ENCODE peak calls at places on chromosomes 12 and 14, in seven cellular contexts. One of them, this sample, is unnamed.

GRCh38 chr14:23530360-23531055 is 21.1 kb downstream of the ZFHX2 start:
- DNase-seq in ovary: no peak
- DNase-seq in adrenal gland: no peak
- DNase-seq in K562: no peak
- DNase-seq in Peyer's patch: no peak
- DNase-seq in IMR-90: no peak
- DNase-seq in A549: no peak
- DNase-seq in this sample: no peak

GRCh38 chr12:89451876-89452275 is 72.7 kb downstream of the GALNT4 start:
- DNase-seq in ovary: peak; percentile 39
- DNase-seq in adrenal gland: peak; percentile 23
- DNase-seq in K562: no peak
- DNase-seq in Peyer's patch: no peak
- DNase-seq in IMR-90: peak; percentile 87
- DNase-seq in A549: no peak
- DNase-seq in this sample: no peak

GRCh38 chr14:38225946-38226345 is 18.2 kb downstream of the SSTR1 start:
- DNase-seq in ovary: no peak
- DNase-seq in adrenal gland: no peak
- DNase-seq in K562: no peak
- DNase-seq in Peyer's patch: no peak
- DNase-seq in IMR-90: no peak
- DNase-seq in A549: no peak
- DNase-seq in this sample: no peak

GRCh38 chr12:118544569-118544968 is 168.2 kb downstream of the SUDS3 start:
- DNase-seq in ovary: no peak
- DNase-seq in adrenal gland: peak; percentile 13
- DNase-seq in K562: no peak
- DNase-seq in Peyer's patch: no peak
- DNase-seq in IMR-90: peak; percentile 11
- DNase-seq in A549: peak; percentile 27
- DNase-seq in this sample: no peak

GRCh38 chr12:10409387-10409786 is at the start of gene KLRC4:
- DNase-seq in ovary: no peak
- DNase-seq in adrenal gland: no peak
- DNase-seq in K562: no peak
- DNase-seq in Peyer's patch: no peak
- DNase-seq in IMR-90: peak; percentile 16
- DNase-seq in A549: no peak
- DNase-seq in this sample: no peak

GRCh38 chr12:28415755-28416154 is 225.5 kb downstream of the CCDC91 start:
- DNase-seq in ovary: no peak
- DNase-seq in adrenal gland: peak; percentile 5
- DNase-seq in K562: no peak
- DNase-seq in Peyer's patch: no peak
- DNase-seq in IMR-90: peak; percentile 85
- DNase-seq in A549: peak; percentile 2
- DNase-seq in this sample: no peak

GRCh38 chr12:69866698-69867097 is 41.7 kb downstream of the MYRFL start:
- DNase-seq in ovary: no peak
- DNase-seq in adrenal gland: no peak
- DNase-seq in K562: no peak
- DNase-seq in Peyer's patch: no peak
- DNase-seq in IMR-90: no peak
- DNase-seq in A549: no peak
- DNase-seq in this sample: no peak

GRCh38 chr12:91180577-91180976 is 2.0 kb downstream of the DCN start:
- DNase-seq in ovary: no peak
- DNase-seq in adrenal gland: no peak
- DNase-seq in K562: no peak
- DNase-seq in Peyer's patch: no peak
- DNase-seq in IMR-90: peak; percentile 78
- DNase-seq in A549: no peak
- DNase-seq in this sample: no peak

GRCh38 chr12:45849289-45849688 is 119.8 kb downstream of the ARID2 start:
- DNase-seq in ovary: no peak
- DNase-seq in adrenal gland: no peak
- DNase-seq in K562: no peak
- DNase-seq in Peyer's patch: no peak
- DNase-seq in IMR-90: peak; percentile 31
- DNase-seq in A549: no peak
- DNase-seq in this sample: no peak

GRCh38 chr12:66960704-66961690 is 282.1 kb upstream of the GRIP1 start:
- DNase-seq in ovary: no peak
- DNase-seq in adrenal gland: no peak
- DNase-seq in K562: no peak
- DNase-seq in Peyer's patch: no peak
- DNase-seq in IMR-90: no peak
- DNase-seq in A549: no peak
- DNase-seq in this sample: no peak

GRCh38 chr12:112851024-112851777 is 55.6 kb upstream of the OAS1 start:
- DNase-seq in ovary: no peak
- DNase-seq in adrenal gland: no peak
- DNase-seq in K562: no peak
- DNase-seq in Peyer's patch: no peak
- DNase-seq in IMR-90: no peak
- DNase-seq in A549: no peak
- DNase-seq in this sample: no peak

GRCh38 chr12:98733667-98734350 is 88.7 kb downstream of the APAF1 start:
- DNase-seq in ovary: no peak
- DNase-seq in adrenal gland: no peak
- DNase-seq in K562: no peak
- DNase-seq in Peyer's patch: no peak
- DNase-seq in IMR-90: peak; percentile 44
- DNase-seq in A549: no peak
- DNase-seq in this sample: no peak

GRCh38 chr12:52063986-52064649 is 5.7 kb upstream of the ATG101 start:
- DNase-seq in ovary: peak; percentile 84
- DNase-seq in adrenal gland: peak; percentile 94
- DNase-seq in K562: no peak
- DNase-seq in Peyer's patch: no peak
- DNase-seq in IMR-90: peak; percentile 97
- DNase-seq in A549: peak; percentile 70
- DNase-seq in this sample: no peak

GRCh38 chr12:108854055-108854452 is 3.3 kb downstream of the SSH1 start:
- DNase-seq in ovary: peak; percentile 64
- DNase-seq in adrenal gland: peak; percentile 78
- DNase-seq in K562: no peak
- DNase-seq in Peyer's patch: no peak
- DNase-seq in IMR-90: peak; percentile 95
- DNase-seq in A549: peak; percentile 82
- DNase-seq in this sample: no peak

GRCh38 chr14:58395815-58396626 is at the start of gene TOMM20L:
- DNase-seq in ovary: peak; percentile 71
- DNase-seq in adrenal gland: peak; percentile 71
- DNase-seq in K562: peak; percentile 59
- DNase-seq in Peyer's patch: peak; percentile 88
- DNase-seq in IMR-90: peak; percentile 48
- DNase-seq in A549: peak; percentile 69
- DNase-seq in this sample: peak; percentile 94
- TF ChIP-seq POLR2A in ovary: no peak
- TF ChIP-seq POLR2A in adrenal gland: peak; percentile 23
- TF ChIP-seq POLR2A in K562: no peak
- TF ChIP-seq POLR2A in Peyer's patch: peak; percentile 19
- TF ChIP-seq POLR2A in IMR-90: no peak
- TF ChIP-seq POLR2A in A549: peak; percentile 17
- TF ChIP-seq POLR2A in this sample: no peak

GRCh38 chr12:12561305-12562015 is 1.2 kb downstream of the DUSP16 start:
- DNase-seq in ovary: peak; percentile 73
- DNase-seq in adrenal gland: peak; percentile 77
- DNase-seq in K562: no peak
- DNase-seq in Peyer's patch: peak; percentile 83
- DNase-seq in IMR-90: peak; percentile 46
- DNase-seq in A549: peak; percentile 64
- DNase-seq in this sample: peak; percentile 91

GRCh38 chr12:12563529-12563928 is 866 bp upstream of the DUSP16 start:
- DNase-seq in ovary: peak; percentile 37
- DNase-seq in adrenal gland: peak; percentile 50
- DNase-seq in K562: no peak
- DNase-seq in Peyer's patch: no peak
- DNase-seq in IMR-90: peak; percentile 32
- DNase-seq in A549: no peak
- DNase-seq in this sample: no peak

GRCh38 chr12:12562016-12562483 is 613 bp downstream of the DUSP16 start:
- DNase-seq in ovary: peak; percentile 52
- DNase-seq in adrenal gland: peak; percentile 48
- DNase-seq in K562: peak; percentile 59
- DNase-seq in Peyer's patch: no peak
- DNase-seq in IMR-90: peak; percentile 18
- DNase-seq in A549: peak; percentile 33
- DNase-seq in this sample: no peak

GRCh38 chr12:12560587-12561304 is 1.9 kb downstream of the DUSP16 start:
- DNase-seq in ovary: peak; percentile 74
- DNase-seq in adrenal gland: peak; percentile 73
- DNase-seq in K562: peak; percentile 8
- DNase-seq in Peyer's patch: no peak
- DNase-seq in IMR-90: peak; percentile 69
- DNase-seq in A549: peak; percentile 83
- DNase-seq in this sample: no peak

DNA sequence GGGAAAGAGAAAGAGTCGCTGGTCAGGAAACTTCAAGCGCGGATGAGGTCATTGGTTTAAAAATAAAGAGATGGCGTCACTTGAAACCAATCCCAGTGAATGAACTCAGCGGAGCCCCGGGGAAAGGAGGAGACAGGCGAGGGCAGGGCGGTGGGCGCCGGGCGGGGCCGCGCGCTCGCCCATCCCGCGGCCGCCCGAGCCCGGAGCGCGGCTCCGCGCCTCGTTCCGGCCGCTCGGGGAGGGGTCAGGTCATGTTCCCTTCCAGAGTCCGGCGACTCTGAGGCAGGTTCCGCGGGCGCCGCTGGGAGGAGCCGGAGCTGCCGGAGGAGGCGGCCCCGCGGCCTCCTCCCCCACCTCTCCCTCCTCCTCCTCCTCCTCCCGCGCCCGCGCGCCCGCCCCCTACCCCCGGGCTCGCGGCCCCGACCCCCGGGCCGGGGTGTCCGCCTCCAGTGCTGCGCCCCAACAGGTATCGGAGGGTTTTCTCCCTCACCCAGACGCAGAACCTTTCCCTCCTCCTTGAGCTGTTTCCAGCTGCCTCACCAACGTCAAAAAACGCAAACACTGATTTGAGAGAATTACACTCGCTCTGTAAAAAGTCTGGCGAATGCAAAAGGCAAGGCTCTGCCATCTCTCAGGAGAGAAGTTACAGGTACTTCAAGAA is at the start of gene DUSP16:
- DNase-seq in ovary: peak; percentile 91
- DNase-seq in adrenal gland: peak; percentile 94
- DNase-seq in K562: peak; percentile 82
- DNase-seq in Peyer's patch: peak; percentile 95
- DNase-seq in IMR-90: peak; percentile 95
- DNase-seq in A549: peak; percentile 95
- DNase-seq in this sample: peak; percentile 93
- TF ChIP-seq CTCF in ovary: no peak
- TF ChIP-seq CTCF in adrenal gland: no peak
- TF ChIP-seq CTCF in K562: no peak
- TF ChIP-seq CTCF in Peyer's patch: peak; percentile 31
- TF ChIP-seq CTCF in IMR-90: peak; percentile 14
- TF ChIP-seq CTCF in A549: peak; percentile 10
- TF ChIP-seq CTCF in this sample: no peak

DNA sequence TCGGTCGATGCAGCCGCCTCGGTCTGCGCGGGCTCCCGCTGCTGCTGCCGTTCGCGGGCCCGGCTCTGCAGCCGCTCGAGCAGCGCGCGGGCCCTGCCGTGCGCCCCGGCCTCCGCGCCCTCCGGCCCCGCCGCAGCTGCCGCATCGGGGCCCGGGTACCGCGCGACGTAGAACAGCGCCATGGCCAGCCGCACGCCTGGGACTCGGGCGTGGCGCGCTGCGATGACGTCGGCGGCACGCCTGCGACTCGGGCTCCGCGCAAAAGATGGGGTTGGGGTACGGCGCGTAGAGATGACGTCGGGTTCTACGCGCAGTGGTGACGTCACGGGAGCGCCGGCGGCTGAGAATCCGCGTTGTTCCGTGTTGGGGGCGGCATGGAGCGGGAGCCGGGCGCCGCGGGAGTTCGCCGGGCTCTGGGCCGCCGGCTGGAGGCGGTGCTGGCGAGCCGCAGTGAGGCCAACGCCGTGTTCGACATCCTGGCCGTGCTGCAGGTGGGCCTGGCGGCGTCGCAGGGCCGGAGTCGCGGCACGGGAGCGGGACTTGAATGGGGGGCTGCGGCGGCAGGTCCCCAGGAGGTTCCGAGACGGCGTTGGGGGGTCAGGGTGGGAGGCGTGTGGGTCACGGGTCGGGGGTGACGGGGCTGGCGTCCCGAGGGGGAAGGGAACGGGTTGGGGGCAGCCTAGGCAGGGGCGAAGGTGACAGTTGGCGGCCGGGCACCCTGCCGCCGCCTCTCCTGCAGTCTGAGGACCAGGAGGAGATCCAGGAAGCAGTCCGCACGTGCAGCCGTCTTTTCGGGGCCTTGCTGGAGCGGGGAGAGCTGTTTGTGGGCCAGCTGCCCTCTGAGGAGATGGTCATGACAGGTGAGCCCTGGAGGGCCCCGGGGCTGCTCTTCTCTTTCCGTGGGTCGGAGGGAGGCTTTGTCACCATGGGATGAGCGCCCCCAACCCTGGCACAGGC is at the start of the genes DDX51 and NOC4L:
- DNase-seq in ovary: peak; percentile 95
- DNase-seq in adrenal gland: peak; percentile 96
- DNase-seq in K562: peak; percentile 91
- DNase-seq in Peyer's patch: peak; percentile 97
- DNase-seq in IMR-90: peak; percentile 93
- DNase-seq in A549: peak; percentile 96
- DNase-seq in this sample: peak; percentile 91
- TF ChIP-seq POLR2A in ovary: peak; percentile 54
- TF ChIP-seq POLR2A in adrenal gland: peak; percentile 60
- TF ChIP-seq POLR2A in K562: peak; percentile 78
- TF ChIP-seq POLR2A in Peyer's patch: peak; percentile 60
- TF ChIP-seq POLR2A in IMR-90: peak; percentile 62
- TF ChIP-seq POLR2A in A549: peak; percentile 94
- TF ChIP-seq POLR2A in this sample: no peak

GRCh38 chr12:4303750-4304149 is 17.3 kb upstream of the TIGAR start:
- DNase-seq in ovary: no peak
- DNase-seq in adrenal gland: no peak
- DNase-seq in K562: no peak
- DNase-seq in Peyer's patch: no peak
- DNase-seq in IMR-90: no peak
- DNase-seq in A549: no peak
- DNase-seq in this sample: no peak

GRCh38 chr12:4302881-4303280 is 18.1 kb upstream of the TIGAR start:
- DNase-seq in ovary: no peak
- DNase-seq in adrenal gland: no peak
- DNase-seq in K562: no peak
- DNase-seq in Peyer's patch: no peak
- DNase-seq in IMR-90: no peak
- DNase-seq in A549: no peak
- DNase-seq in this sample: no peak

GRCh38 chr12:4297617-4298016 is 23.4 kb upstream of the TIGAR start:
- DNase-seq in ovary: no peak
- DNase-seq in adrenal gland: no peak
- DNase-seq in K562: no peak
- DNase-seq in Peyer's patch: no peak
- DNase-seq in IMR-90: no peak
- DNase-seq in A549: no peak
- DNase-seq in this sample: no peak

GRCh38 chr12:4301932-4302501 is 19.0 kb upstream of the TIGAR start:
- DNase-seq in ovary: no peak
- DNase-seq in adrenal gland: no peak
- DNase-seq in K562: no peak
- DNase-seq in Peyer's patch: no peak
- DNase-seq in IMR-90: no peak
- DNase-seq in A549: no peak
- DNase-seq in this sample: no peak

GRCh38 chr12:4300870-4301269 is 20.1 kb upstream of the TIGAR start:
- DNase-seq in ovary: no peak
- DNase-seq in adrenal gland: no peak
- DNase-seq in K562: no peak
- DNase-seq in Peyer's patch: no peak
- DNase-seq in IMR-90: no peak
- DNase-seq in A549: no peak
- DNase-seq in this sample: no peak
- TF ChIP-seq CTCF in ovary: no peak
- TF ChIP-seq CTCF in adrenal gland: no peak
- TF ChIP-seq CTCF in K562: no peak
- TF ChIP-seq CTCF in Peyer's patch: no peak
- TF ChIP-seq CTCF in IMR-90: no peak
- TF ChIP-seq CTCF in A549: no peak
- TF ChIP-seq CTCF in this sample: no peak

This sample was measured in lower leg skin.